ENCODE peak calls at places on chromosomes 12 and 14, in ten cellular contexts. J, Z, N, D, G, P, U, H, F and Q are unnamed samples.

GRCh38 chr12:131900397-131900796 is 6.0 kb downstream of the ULK1 start:
- DNase-seq in J (no peak), Z (no peak), N (no peak), D (no peak), G (no peak), P (no peak), U (no peak), H (no peak), F (no peak), Q (no peak)

GRCh38 chr12:102642199-102642598 is 161.8 kb upstream of the IGF1 start:
- DNase-seq in J (no peak), Z (no peak), N (no peak), D (peak), G (no peak), P (peak), U (no peak), H (no peak), F (no peak), Q (no peak)

GRCh38 chr12:90333939-90334338 is 621.0 kb downstream of the CCER1 start:
- DNase-seq in J (no peak), Z (no peak), N (no peak), D (peak), G (no peak), P (no peak), U (no peak), H (no peak), F (no peak), Q (no peak)

GRCh38 chr12:122527478-122527944 is 462 bp downstream of the KNTC1 start:
- DNase-seq in J (peak), Z (no peak), N (no peak), D (no peak), G (no peak), P (no peak), U (no peak), H (no peak), F (peak), Q (no peak)

GRCh38 chr14:94628578-94628977 is 16.4 kb downstream of the SERPINA3 start:
- DNase-seq in J (no peak), Z (no peak), N (no peak), D (no peak), G (no peak), P (no peak), U (no peak), H (no peak), F (no peak), Q (no peak)

GRCh38 chr12:13171921-13172859 is 24.3 kb upstream of the EMP1 start:
- DNase-seq in J (peak), Z (no peak), N (peak), D (peak), G (peak), P (no peak), U (peak), H (no peak), F (no peak), Q (no peak)

GRCh38 chr12:54431911-54432814 is 13.1 kb upstream of the ITGA5 start:
- DNase-seq in J (peak), Z (no peak), N (no peak), D (peak), G (no peak), P (peak), U (peak), H (no peak), F (no peak), Q (peak)

GRCh38 chr14:70822706-70823185 is 13.4 kb upstream of the MAP3K9 start:
- DNase-seq in J (peak), Z (no peak), N (no peak), D (peak), G (no peak), P (no peak), U (no peak), H (peak), F (no peak), Q (no peak)

GRCh38 chr14:88481089-88481488 is 73.7 kb downstream of the PTPN21 start:
- DNase-seq in J (no peak), Z (no peak), N (no peak), D (no peak), G (no peak), P (no peak), U (no peak), H (no peak), F (no peak), Q (no peak)

GRCh38 chr14:77186911-77187648 is 5.5 kb downstream of the TMEM63C start:
- DNase-seq in J (peak), Z (no peak), N (no peak), D (no peak), G (no peak), P (no peak), U (peak), H (peak), F (no peak), Q (no peak)

GRCh38 chr14:51860836-51861583 is 598 bp downstream of the GNG2 start:
- DNase-seq in J (no peak), Z (no peak), N (no peak), D (peak), G (no peak), P (no peak), U (no peak), H (no peak), F (no peak), Q (no peak)

GRCh38 chr12:65707051-65707450 is 117.2 kb upstream of the HMGA2 start:
- DNase-seq in J (no peak), Z (no peak), N (no peak), D (no peak), G (no peak), P (no peak), U (no peak), H (no peak), F (no peak), Q (no peak)

GRCh38 chr12:108907861-108908302 is 28.0 kb downstream of the DAO start:
- DNase-seq in J (no peak), Z (no peak), N (no peak), D (no peak), G (no peak), P (no peak), U (peak), H (no peak), F (peak), Q (no peak)

GRCh38 chr12:57046947-57047890 is 2.7 kb downstream of the MYO1A start:
- DNase-seq in J (no peak), Z (no peak), N (no peak), D (no peak), G (no peak), P (no peak), U (no peak), H (no peak), F (no peak), Q (no peak)

GRCh38 chr12:131591714-131592709 is 118.9 kb upstream of the SFSWAP start:
- DNase-seq in J (no peak), Z (no peak), N (no peak), D (no peak), G (no peak), P (no peak), U (no peak), H (no peak), F (no peak), Q (no peak)

GRCh38 chr14:64324461-64325255 is 30.5 kb upstream of the ESR2 start:
- DNase-seq in J (no peak), Z (no peak), N (no peak), D (peak), G (no peak), P (peak), U (peak), H (no peak), F (no peak), Q (peak)

GRCh38 chr14:32038876-32039275 is 38.2 kb upstream of the ARHGAP5 start:
- DNase-seq in J (peak), Z (no peak), N (no peak), D (peak), G (no peak), P (no peak), U (no peak), H (no peak), F (no peak), Q (no peak)

GRCh38 chr12:27772328-27773049 is 7.5 kb upstream of the KLHL42 start:
- DNase-seq in J (no peak), Z (no peak), N (no peak), D (peak), G (no peak), P (no peak), U (peak), H (no peak), F (no peak), Q (no peak)